ENCODE peak calls at places on chromosomes 2 and 18, in four cellular contexts. F, C, X and Y are unnamed samples.

GRCh38 chr2:230932556-230933511 is 7.8 kb upstream of the GPR55 start:
- DNase-seq in F (no peak), C (peak), X (no peak), Y (no peak)

GRCh38 chr2:68238955-68239822 is 13.1 kb downstream of the PPP3R1 start:
- DNase-seq in F (no peak), C (peak), X (no peak), Y (no peak)

GRCh38 chr2:23446916-23447315 is 61.9 kb downstream of the KLHL29 start:
- DNase-seq in F (no peak), C (no peak), X (no peak), Y (no peak)

GRCh38 chr2:187500585-187501359 is 52.7 kb upstream of the CALCRL start:
- DNase-seq in F (peak), C (peak), X (peak), Y (peak)

GRCh38 chr2:42297322-42297936 is 63.6 kb downstream of the COX7A2L start:
- DNase-seq in F (no peak), C (no peak), X (no peak), Y (no peak)

GRCh38 chr2:219567131-219567530 is 4.2 kb downstream of the OBSL1 start:
- DNase-seq in F (no peak), C (no peak), X (no peak), Y (no peak)

GRCh38 chr18:13003466-13003896 is 12.3 kb downstream of the CEP192 start:
- DNase-seq in F (peak), C (peak), X (peak), Y (peak)

GRCh38 chr2:100517556-100517955 is 45.2 kb upstream of the PDCL3 start:
- DNase-seq in F (no peak), C (no peak), X (no peak), Y (no peak)

GRCh38 chr2:54724150-54724559 is 693 bp downstream of the EML6 start:
- DNase-seq in F (no peak), C (no peak), X (no peak), Y (no peak)

GRCh38 chr2:5898667-5899066 is 206.5 kb downstream of the SOX11 start:
- DNase-seq in F (no peak), C (no peak), X (no peak), Y (no peak)

GRCh38 chr18:79949571-79950439 is 1.6 kb downstream of the SLC66A2 start:
- DNase-seq in F (no peak), C (no peak), X (no peak), Y (no peak)

GRCh38 chr2:5706717-5707455 is 14.7 kb downstream of the SOX11 start:
- DNase-seq in F (no peak), C (no peak), X (no peak), Y (no peak)

GRCh38 chr2:237207641-237208040 is 122.0 kb downstream of the COPS8 start:
- DNase-seq in F (no peak), C (peak), X (no peak), Y (no peak)

GRCh38 chr2:27225526-27225925 is 8.4 kb downstream of the CAD start:
- DNase-seq in F (no peak), C (no peak), X (no peak), Y (no peak)

GRCh38 chr2:130375291-130376266 is 19.7 kb downstream of the PTPN18 start:
- DNase-seq in F (no peak), C (no peak), X (no peak), Y (no peak)

GRCh38 chr2:106288873-106289272 is 94.8 kb upstream of the UXS1 start:
- DNase-seq in F (no peak), C (no peak), X (no peak), Y (no peak)

GRCh38 chr2:128286011-128286721 is 32.5 kb downstream of the HS6ST1 start:
- DNase-seq in F (no peak), C (no peak), X (no peak), Y (no peak)

GRCh38 chr18:32730620-32731021 is 42.2 kb downstream of the KLHL14 start:
- DNase-seq in F (no peak), C (no peak), X (no peak), Y (no peak)

GRCh38 chr18:66894851-66895250 is 291.0 kb upstream of the CDH19 start:
- DNase-seq in F (no peak), C (no peak), X (no peak), Y (no peak)

GRCh38 chr18:70046207-70046606 is 98.5 kb upstream of the CD226 start:
- DNase-seq in F (no peak), C (no peak), X (no peak), Y (no peak)

GRCh38 chr2:180519276-180519675 is 461.1 kb upstream of the UBE2E3 start:
- DNase-seq in F (peak), C (peak), X (peak), Y (no peak)

GRCh38 chr2:180520816-180521595 is 459.4 kb upstream of the UBE2E3 start:
- DNase-seq in F (peak), C (peak), X (peak), Y (no peak)

GRCh38 chr2:180523629-180524340 is 456.6 kb upstream of the UBE2E3 start:
- DNase-seq in F (peak), C (peak), X (no peak), Y (no peak)

GRCh38 chr2:180520206-180520605 is 460.2 kb upstream of the UBE2E3 start:
- DNase-seq in F (peak), C (peak), X (no peak), Y (no peak)

DNA sequence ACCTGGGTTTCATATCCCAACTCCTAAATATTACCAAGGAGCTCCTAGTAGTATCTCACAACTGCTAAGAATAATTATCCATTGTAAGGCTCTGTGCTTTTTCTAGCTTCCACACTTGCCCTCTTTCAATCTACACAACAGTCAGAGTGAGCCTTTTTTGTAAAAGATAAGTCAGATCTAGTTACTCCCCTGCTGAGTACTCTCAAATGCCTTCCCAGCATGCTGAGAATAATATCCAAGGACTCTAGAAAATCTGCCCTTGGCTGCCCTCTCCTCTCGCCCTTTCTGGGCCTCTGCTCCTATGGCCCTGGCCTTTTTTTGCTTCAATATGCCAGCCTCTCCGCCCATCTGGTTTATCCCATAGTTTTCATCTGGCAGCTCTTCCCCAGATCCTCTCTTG is 455.9 kb upstream of the UBE2E3 start:
- DNase-seq in F (no peak), C (peak), X (no peak), Y (no peak)
- TF ChIP-seq MAZ in F (no peak), C (no peak), X (no peak), Y (no peak)

DNA sequence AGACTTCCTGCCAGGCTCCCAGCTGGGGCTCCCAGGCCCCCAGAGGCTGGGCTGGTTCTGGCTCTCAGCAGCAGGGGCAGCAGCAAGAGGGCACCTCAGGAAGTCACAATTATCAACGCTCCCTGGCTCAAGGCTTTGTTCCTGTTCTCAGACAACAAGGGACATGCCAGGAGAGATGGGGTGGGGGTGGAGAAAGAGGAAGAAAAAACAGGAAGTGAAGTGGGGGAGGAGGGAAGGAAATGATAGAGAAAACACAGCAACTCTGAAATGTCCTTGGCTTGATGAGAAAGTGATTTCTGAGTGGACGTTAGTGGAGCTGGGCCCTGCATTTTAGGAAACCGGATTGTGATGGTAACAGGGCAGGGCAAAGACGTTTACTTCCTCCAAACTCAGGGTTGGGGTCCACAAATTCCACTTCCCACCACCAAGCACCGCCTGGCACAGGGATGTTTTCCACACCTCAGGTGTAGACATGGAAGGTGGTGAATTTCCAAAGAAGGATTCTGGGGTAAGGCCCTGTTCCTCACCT is 40.4 kb downstream of the CYRIA start:
- DNase-seq in F (no peak), C (no peak), X (no peak), Y (peak)
- TF ChIP-seq MAZ in F (no peak), C (no peak), X (no peak), Y (peak)

GRCh38 chr2:206004004-206004693 is 81.8 kb downstream of the INO80D start:
- DNase-seq in F (peak), C (peak), X (peak), Y (peak)

GRCh38 chr2:205994344-205994743 is 91.6 kb downstream of the INO80D start:
- DNase-seq in F (no peak), C (no peak), X (no peak), Y (no peak)

GRCh38 chr2:205996156-205996555 is 89.8 kb downstream of the INO80D start:
- DNase-seq in F (no peak), C (no peak), X (no peak), Y (no peak)

GRCh38 chr2:205995260-205995659 is 90.7 kb downstream of the INO80D start:
- DNase-seq in F (no peak), C (no peak), X (no peak), Y (no peak)

GRCh38 chr2:205998601-205999000 is 87.4 kb downstream of the INO80D start:
- DNase-seq in F (no peak), C (peak), X (no peak), Y (no peak)
- TF ChIP-seq MAZ in F (no peak), C (no peak), X (no peak), Y (no peak)

GRCh38 chr2:12296120-12296519 is 420.6 kb upstream of the TRIB2 start:
- DNase-seq in F (no peak), C (no peak), X (no peak), Y (no peak)

GRCh38 chr2:12291303-12291702 is 425.4 kb upstream of the TRIB2 start:
- DNase-seq in F (no peak), C (no peak), X (no peak), Y (no peak)

GRCh38 chr2:12289105-12289802 is 427.5 kb upstream of the TRIB2 start:
- DNase-seq in F (no peak), C (no peak), X (no peak), Y (no peak)

GRCh38 chr2:12296915-12297314 is 419.8 kb upstream of the TRIB2 start:
- DNase-seq in F (no peak), C (no peak), X (no peak), Y (no peak)

DNA sequence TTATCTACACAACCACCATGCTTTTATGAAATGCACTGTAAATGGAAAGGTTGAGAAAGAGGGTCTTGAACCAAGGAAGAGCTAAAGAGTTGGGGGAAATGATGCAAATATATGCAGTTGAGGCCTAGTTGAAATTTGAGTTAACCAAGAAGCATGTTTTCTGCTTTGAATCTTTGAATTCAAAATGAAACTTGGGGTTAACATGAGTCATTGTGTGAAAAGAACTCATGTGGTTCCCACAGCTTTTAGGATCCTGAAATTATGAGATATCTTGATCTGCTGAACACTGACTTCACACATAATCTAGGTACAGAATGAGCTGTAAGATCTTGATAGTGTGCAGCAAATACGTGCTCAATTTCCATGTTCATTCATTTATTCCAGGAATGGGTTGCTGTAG is 422.9 kb upstream of the TRIB2 start:
- DNase-seq in F (no peak), C (no peak), X (no peak), Y (no peak)
- TF ChIP-seq MAZ in F (no peak), C (no peak), X (no peak), Y (no peak)